ENCODE peak calls at places on chromosomes 11 and 22, in seven cellular contexts. H, D, K, I, C, W and L are unnamed samples.

GRCh38 chr11:69934861-69935494 is 115.8 kb upstream of the FGF3 start:
- DNase-seq in I (peak), D (no peak), H (peak), K (peak), C (no peak), W (no peak), L (peak)

GRCh38 chr11:15568440-15568839 is 453.7 kb downstream of the INSC start:
- DNase-seq in D (no peak), C (no peak), W (no peak), H (no peak), K (no peak), I (no peak), L (no peak)

GRCh38 chr22:39253427-39254070 is 8.8 kb upstream of the PDGFB start:
- DNase-seq in C (peak), W (peak), D (peak), I (peak), K (peak), H (peak), L (no peak)

GRCh38 chr11:133968300-133968699 is 11.5 kb upstream of the IGSF9B start:
- DNase-seq in C (no peak), I (no peak), D (no peak), H (peak), K (no peak), W (no peak), L (peak)

GRCh38 chr11:88310246-88310645 is 27.3 kb downstream of the CTSC start:
- DNase-seq in H (no peak), I (peak), K (peak), C (peak), D (no peak), W (no peak), L (no peak)

GRCh38 chr22:35150163-35151107 is 84.5 kb downstream of the ISX start:
- DNase-seq in D (peak), H (peak), C (peak), I (no peak), W (peak), K (peak), L (peak)

GRCh38 chr11:2151500-2152257 is 9.3 kb downstream of the INS start:
- DNase-seq in D (peak), K (peak), C (peak), H (peak), I (peak), W (peak), L (no peak)

GRCh38 chr11:103547691-103548090 is 438.5 kb downstream of the DYNC2H1 start:
- DNase-seq in C (no peak), W (no peak), H (no peak), K (no peak), D (no peak), I (no peak), L (no peak)

GRCh38 chr11:101862410-101863233 is 52.2 kb upstream of the CEP126 start:
- DNase-seq in K (peak), I (peak), D (no peak), W (peak), H (peak), C (peak), L (no peak)

GRCh38 chr11:88596786-88597185 is 259.2 kb upstream of the CTSC start:
- DNase-seq in D (no peak), W (no peak), C (no peak), H (no peak), I (no peak), K (peak), L (no peak)

GRCh38 chr22:48708558-48709245 is 1119.0 kb downstream of the BRD1 start:
- DNase-seq in W (no peak), C (no peak), K (no peak), H (no peak), I (no peak), D (no peak), L (peak)

GRCh38 chr11:117933930-117934329 is 4.7 kb upstream of the TMPRSS13 start:
- DNase-seq in W (no peak), C (no peak), H (peak), I (no peak), K (no peak), D (no peak), L (peak)

GRCh38 chr11:117642396-117642795 is 154.6 kb downstream of the DSCAML1 start:
- DNase-seq in W (no peak), C (no peak), K (no peak), D (no peak), H (no peak), I (no peak), L (peak)

GRCh38 chr11:3164540-3165151 is 464 bp downstream of the OSBPL5 start:
- DNase-seq in I (no peak), W (no peak), H (peak), C (peak), D (no peak), K (no peak), L (peak)

GRCh38 chr11:118618991-118619375 is 11.6 kb downstream of the PHLDB1 start:
- DNase-seq in W (no peak), C (peak), H (no peak), D (peak), I (no peak), K (no peak), L (no peak)

GRCh38 chr11:110529043-110529442 is 99.3 kb downstream of the FDX1 start:
- DNase-seq in D (no peak), K (peak), C (no peak), W (no peak), I (peak), H (peak), L (no peak)

GRCh38 chr11:130847517-130847916 is 68.8 kb downstream of the SNX19 start:
- DNase-seq in C (no peak), I (peak), W (no peak), D (no peak), K (peak), H (no peak), L (no peak)

GRCh38 chr11:106087815-106088435 is 10.5 kb downstream of the AASDHPPT start:
- DNase-seq in D (peak), C (peak), W (peak), I (peak), H (peak), K (peak), L (peak)

GRCh38 chr22:40040927-40041326 is 46.2 kb downstream of the FAM83F start:
- DNase-seq in C (peak), W (no peak), H (no peak), I (peak), K (peak), D (peak), L (no peak)

GRCh38 chr11:102599642-102600261 is 25.4 kb downstream of the MMP20 start:
- DNase-seq in C (peak), D (no peak), K (peak), I (peak), W (no peak), H (no peak), L (no peak)

GRCh38 chr11:24386551-24387404 is 110.1 kb upstream of the LUZP2 start:
- DNase-seq in D (no peak), W (no peak), H (peak), I (no peak), K (peak), C (peak), L (no peak)

GRCh38 chr11:12088047-12088481 is 22.3 kb upstream of the MICAL2 start:
- DNase-seq in I (peak), K (peak), C (peak), D (peak), W (peak), H (no peak), L (no peak)

GRCh38 chr11:10050561-10050960 is 243.5 kb downstream of the SBF2 start:
- DNase-seq in H (no peak), D (no peak), W (no peak), K (peak), C (peak), I (peak), L (no peak)

GRCh38 chr22:50218996-50219727 is 18.4 kb downstream of the SELENOO start:
- DNase-seq in H (peak), D (peak), C (peak), K (peak), I (no peak), W (peak), L (peak)

GRCh38 chr22:19446603-19447387 is 716 bp downstream of the C22orf39 start:
- DNase-seq in I (no peak), D (no peak), W (peak), H (peak), C (no peak), K (no peak), L (no peak)

GRCh38 chr11:46069595-46069994 is 51.7 kb downstream of the PHF21A start:
- DNase-seq in D (no peak), I (no peak), H (no peak), C (no peak), K (no peak), W (no peak), L (no peak)

GRCh38 chr11:122309262-122309925 is 193.4 kb upstream of the BLID start:
- DNase-seq in K (no peak), D (peak), I (no peak), H (no peak), C (peak), W (no peak), L (no peak)

GRCh38 chr11:108324587-108324986 is 101.7 kb downstream of the ATM start:
- DNase-seq in H (no peak), D (no peak), K (peak), I (peak), C (no peak), W (no peak), L (no peak)

GRCh38 chr11:97638825-97639224 is 1249.0 kb downstream of the JRKL start:
- DNase-seq in W (no peak), C (no peak), I (no peak), H (no peak), K (no peak), D (no peak), L (no peak)

GRCh38 chr11:19553683-19554333 is 158.8 kb upstream of the NAV2 start:
- DNase-seq in W (peak), C (peak), I (peak), D (peak), K (peak), H (peak), L (peak)

GRCh38 chr11:93169950-93170561 is 27.7 kb downstream of the SLC36A4 start:
- DNase-seq in W (no peak), I (no peak), K (peak), H (peak), D (no peak), C (peak), L (no peak)

GRCh38 chr11:16925495-16926065 is 88.6 kb downstream of the PLEKHA7 start:
- DNase-seq in H (peak), D (peak), C (peak), W (peak), I (peak), K (peak), L (peak)

GRCh38 chr22:23115369-23115768 is 26.4 kb downstream of the RSPH14 start:
- DNase-seq in H (no peak), W (no peak), C (no peak), K (no peak), D (no peak), I (no peak), L (no peak)
- H3K27ac ChIP-seq in H (no peak), W (no peak), C (no peak), K (no peak), D (no peak), I (no peak), L (no peak)

GRCh38 chr11:62957147-62957546 is 27.6 kb downstream of the SLC22A6 start:
- DNase-seq in K (no peak), D (no peak), I (no peak), H (no peak), W (no peak), C (no peak), L (no peak)

GRCh38 chr11:62954478-62954877 is 30.3 kb downstream of the SLC22A6 start:
- DNase-seq in D (no peak), C (no peak), I (no peak), H (peak), K (no peak), W (no peak), L (no peak)

GRCh38 chr11:62961017-62961416 is 23.8 kb downstream of the SLC22A6 start:
- DNase-seq in H (no peak), I (no peak), C (no peak), W (no peak), D (no peak), K (no peak), L (no peak)

GRCh38 chr11:62959077-62959980 is 25.4 kb downstream of the SLC22A6 start:
- DNase-seq in W (no peak), D (no peak), K (no peak), C (no peak), H (no peak), I (no peak), L (no peak)

GRCh38 chr11:62958547-62959071 is 26.2 kb downstream of the SLC22A6 start:
- DNase-seq in C (peak), H (no peak), W (peak), D (peak), K (no peak), I (no peak), L (no peak)
- H3K4me3 ChIP-seq in C (no peak), H (no peak), W (no peak), D (no peak), K (no peak), I (no peak), L (no peak)

DNA sequence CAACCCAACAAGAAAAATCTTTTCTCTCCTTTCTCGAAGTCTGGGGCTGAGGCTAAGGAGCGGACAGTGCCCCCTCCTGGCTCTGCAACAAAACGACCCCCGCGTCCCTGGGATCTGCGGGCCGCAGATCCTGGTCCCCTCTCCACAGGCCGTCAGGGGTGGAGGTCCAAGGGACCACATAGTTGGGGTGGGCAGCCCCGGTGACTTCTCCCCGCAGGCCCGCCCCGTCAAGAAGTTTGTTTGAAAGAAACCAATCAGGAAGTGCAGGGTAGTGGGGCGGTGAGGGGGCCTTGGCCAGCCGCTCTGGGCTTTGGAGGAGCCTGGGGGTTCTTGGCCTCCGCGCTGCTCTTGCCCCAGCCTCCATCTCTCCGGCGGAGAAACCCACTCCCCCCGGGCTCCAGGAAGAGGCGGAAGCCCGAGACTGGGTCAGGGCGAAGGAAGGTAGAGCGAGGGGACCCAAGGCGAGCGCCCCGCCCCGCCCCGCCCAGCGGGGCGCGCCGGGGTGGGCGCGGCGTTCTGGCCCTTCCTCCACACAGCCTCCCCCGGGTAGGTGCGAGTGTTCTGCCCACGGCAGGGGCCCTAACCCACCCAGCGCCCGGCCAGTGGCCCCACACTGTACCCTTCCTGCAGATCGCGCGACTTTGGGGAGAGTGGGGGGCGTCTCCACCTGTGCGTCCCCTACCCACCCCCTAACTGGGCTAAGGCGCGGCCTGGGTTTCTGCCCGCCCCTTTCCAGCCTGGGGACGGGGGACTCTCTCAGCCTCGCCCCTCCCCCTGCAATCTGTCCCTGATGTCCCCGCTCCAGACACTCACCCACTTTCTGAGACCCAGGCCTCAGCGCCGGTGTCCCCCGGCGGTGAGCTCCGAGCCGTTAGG is 1.3 kb downstream of the TP53I11 start:
- DNase-seq in I (no peak), W (peak), D (peak), H (peak), K (peak), C (peak), L (peak)
- TF ChIP-seq CTCF in I (peak), W (peak), D (peak), H (peak), K (peak), C (peak), L (peak)

GRCh38 chr11:76750067-76750466 is 33.1 kb upstream of the TSKU start:
- DNase-seq in H (no peak), D (no peak), C (no peak), K (no peak), W (no peak), I (peak), L (no peak)

GRCh38 chr11:76748931-76749330 is 34.2 kb upstream of the TSKU start:
- DNase-seq in I (no peak), C (no peak), H (no peak), W (no peak), D (no peak), K (no peak), L (no peak)

GRCh38 chr11:76750746-76751145 is 32.4 kb upstream of the TSKU start:
- DNase-seq in I (no peak), D (no peak), K (no peak), W (no peak), H (no peak), C (no peak), L (no peak)

GRCh38 chr11:76753950-76754349 is 29.2 kb upstream of the TSKU start:
- DNase-seq in W (no peak), D (no peak), K (no peak), I (no peak), H (no peak), C (no peak), L (no peak)

GRCh38 chr11:76752321-76753175 is 30.6 kb upstream of the TSKU start:
- DNase-seq in I (no peak), D (peak), W (peak), H (no peak), K (no peak), C (no peak), L (peak)
- H3K27ac ChIP-seq in I (no peak), D (no peak), W (no peak), H (no peak), K (no peak), C (no peak), L (no peak)

GRCh38 chr22:37328017-37328416 is 45.7 kb downstream of the CYTH4 start:
- DNase-seq in W (no peak), H (no peak), D (no peak), I (peak), C (peak), K (peak), L (no peak)

GRCh38 chr22:37326726-37327125 is 44.4 kb downstream of the CYTH4 start:
- DNase-seq in H (no peak), W (peak), I (peak), K (peak), D (no peak), C (no peak), L (no peak)

GRCh38 chr22:37324340-37325023 is 42.2 kb downstream of the CYTH4 start:
- DNase-seq in H (peak), K (no peak), I (no peak), W (no peak), C (no peak), D (no peak), L (no peak)

GRCh38 chr22:37321288-37321687 is 39.0 kb downstream of the CYTH4 start:
- DNase-seq in I (peak), C (no peak), W (no peak), K (no peak), D (no peak), H (no peak), L (no peak)

GRCh38 chr22:37325024-37325395 is 42.7 kb downstream of the CYTH4 start:
- DNase-seq in C (no peak), H (no peak), I (no peak), D (no peak), K (no peak), W (no peak), L (no peak)
- H3K4me3 ChIP-seq in C (no peak), H (peak), I (no peak), D (no peak), K (no peak), W (peak), L (no peak)

DNA sequence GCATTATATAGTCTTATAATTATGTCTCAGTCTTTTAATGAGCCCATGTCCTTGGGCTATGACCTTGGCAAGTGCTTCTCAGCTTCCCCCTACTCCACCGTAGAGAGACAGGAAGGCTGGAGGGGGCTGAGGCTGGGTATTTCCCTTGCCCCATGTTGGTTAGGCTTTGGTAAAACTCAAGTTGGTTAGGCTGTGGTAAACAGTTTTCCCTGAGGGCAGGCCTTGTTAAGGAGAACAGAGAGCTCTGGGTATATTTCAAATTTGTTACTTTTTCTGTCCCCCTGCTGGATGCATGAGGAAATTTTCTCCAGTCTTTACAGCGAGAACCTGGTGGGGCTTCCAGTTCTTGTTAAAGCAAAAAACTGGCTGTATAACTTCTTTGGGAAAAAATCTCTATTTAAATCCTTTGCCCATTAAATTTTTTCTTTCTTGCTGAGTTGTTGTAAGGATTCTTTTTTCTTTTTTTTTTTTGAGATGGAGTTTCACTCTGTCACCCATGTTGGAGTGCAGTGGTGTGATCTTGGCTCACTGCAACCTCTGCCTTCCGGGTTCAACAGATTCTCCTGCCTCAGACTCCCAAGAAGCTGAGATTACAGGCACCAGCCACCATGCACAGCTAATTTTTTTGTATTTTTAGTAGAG is 12.2 kb upstream of the DCHS1 start:
- DNase-seq in C (peak), D (no peak), W (no peak), H (peak), I (no peak), K (peak), L (no peak)
- TF ChIP-seq CTCF in C (peak), D (peak), W (peak), H (peak), I (peak), K (peak), L (peak)